ENCODE peak calls at places on chromosomes 1 and 21, in six cellular contexts. P, U, M, X, O and S are unnamed samples.

GRCh38 chr1:97340951-97341350 is 579.9 kb downstream of the DPYD start:
- DNase-seq in P (no peak), M (no peak), U (no peak), X (no peak), O (no peak), S (no peak)

GRCh38 chr1:17031436-17031835 is 19.7 kb upstream of the ATP13A2 start:
- DNase-seq in O (no peak), U (no peak), X (no peak), P (no peak), M (no peak), S (no peak)

GRCh38 chr1:196034080-196034706 is 574.0 kb downstream of the KCNT2 start:
- DNase-seq in O (no peak), U (no peak), X (peak; percentile 13), M (peak; percentile 55), P (no peak), S (no peak)

GRCh38 chr1:75127916-75128717 is 6.1 kb upstream of the LHX8 start:
- DNase-seq in P (no peak), U (no peak), M (no peak), X (no peak), O (no peak), S (no peak)

GRCh38 chr21:43338951-43339350 is 88.0 kb downstream of the SIK1 start:
- DNase-seq in P (no peak), U (no peak), M (no peak), X (no peak), O (no peak), S (no peak)

GRCh38 chr21:15495965-15496364 is 233.8 kb upstream of the USP25 start:
- DNase-seq in P (no peak), O (no peak), X (no peak), U (peak; percentile 7), M (no peak), S (no peak)

GRCh38 chr1:201275266-201275666 is 8.0 kb upstream of the PKP1 start:
- DNase-seq in P (no peak), M (no peak), U (no peak), X (no peak), O (peak; percentile 79), S (no peak)

GRCh38 chr1:39980555-39981313 is 25.8 kb downstream of the MFSD2A start:
- DNase-seq in P (no peak), M (no peak), O (no peak), X (no peak), U (no peak), S (no peak)

GRCh38 chr1:58885998-58886397 is 102.2 kb upstream of the JUN start:
- DNase-seq in U (no peak), X (no peak), M (no peak), P (no peak), O (no peak), S (no peak)

GRCh38 chr1:166638137-166638536 is 201.1 kb upstream of the POGK start:
- DNase-seq in X (no peak), U (no peak), M (no peak), P (no peak), O (no peak), S (no peak)

GRCh38 chr1:101004666-101005065 is 20.9 kb downstream of the DPH5 start:
- DNase-seq in U (peak; percentile 9), X (no peak), M (no peak), O (no peak), P (no peak), S (no peak)

GRCh38 chr1:21661886-21662285 is 7.3 kb downstream of the RAP1GAP start:
- DNase-seq in O (no peak), X (no peak), M (no peak), P (no peak), U (no peak), S (no peak)

GRCh38 chr1:51936531-51936930 is 54.0 kb downstream of the RAB3B start:
- DNase-seq in U (no peak), O (no peak), M (no peak), X (no peak), P (no peak), S (no peak)

GRCh38 chr1:91608876-91609275 is 108.2 kb downstream of the CDC7 start:
- DNase-seq in O (no peak), P (no peak), U (no peak), M (no peak), X (no peak), S (no peak)

GRCh38 chr1:56931686-56932085 is 34.1 kb downstream of the C8B start:
- DNase-seq in M (no peak), U (no peak), O (no peak), P (no peak), X (no peak), S (no peak)

GRCh38 chr1:64675718-64676345 is 69.0 kb upstream of the RAVER2 start:
- DNase-seq in M (peak; percentile 57), U (peak; percentile 3), P (no peak), X (no peak), O (no peak), S (peak; percentile 6)

GRCh38 chr21:38181101-38181500 is 75.7 kb upstream of the KCNJ15 start:
- DNase-seq in O (no peak), X (no peak), P (no peak), M (no peak), U (no peak), S (no peak)

GRCh38 chr1:204560590-204560989 is 44.4 kb downstream of the MDM4 start:
- DNase-seq in U (no peak), M (no peak), P (no peak), O (no peak), X (no peak), S (no peak)

GRCh38 chr1:65717815-65718454 is 74.8 kb upstream of the PDE4B start:
- DNase-seq in X (no peak), O (peak; percentile 24), M (no peak), P (no peak), U (no peak), S (peak; percentile 23)

GRCh38 chr1:60068393-60069045 is 5.1 kb downstream of the C1orf87 start:
- DNase-seq in O (no peak), P (no peak), X (no peak), U (no peak), M (no peak), S (no peak)

DNA sequence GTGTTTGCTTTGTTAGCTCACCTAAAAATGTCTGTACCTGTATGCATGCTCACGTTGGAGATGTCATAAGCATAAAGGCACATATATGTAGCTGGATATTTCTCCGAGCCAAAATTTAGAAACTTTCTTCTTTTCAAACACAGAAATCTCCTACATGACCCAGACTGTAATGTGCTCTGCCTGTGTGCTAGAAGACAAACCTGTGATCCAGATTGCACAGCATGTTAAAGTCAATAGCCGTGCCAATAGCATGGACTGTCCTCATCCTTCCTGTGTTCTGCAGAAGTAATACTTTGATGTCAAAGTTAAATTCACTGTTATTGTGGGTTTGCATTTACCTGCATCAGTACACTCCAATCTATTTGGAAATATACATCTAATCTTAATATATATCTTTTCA is 346.2 kb upstream of the ZRANB2 start:
- DNase-seq in M (no peak), X (no peak), P (no peak), U (no peak), O (no peak), S (no peak)
- TF ChIP-seq SP1 in M (no peak), X (no peak), P (no peak), U (no peak), O (no peak), S (no peak)

GRCh38 chr1:84635261-84635848 is 54.9 kb downstream of the SSX2IP start:
- DNase-seq in U (no peak), O (no peak), P (no peak), X (no peak), M (no peak), S (no peak)

GRCh38 chr1:84632975-84633427 is 57.3 kb downstream of the SSX2IP start:
- DNase-seq in P (no peak), M (peak; percentile 12), O (peak; percentile 22), X (no peak), U (no peak), S (peak; percentile 37)

GRCh38 chr1:84632142-84632541 is 57.9 kb upstream of the CTBS start:
- DNase-seq in X (no peak), O (no peak), M (no peak), P (no peak), U (no peak), S (no peak)

DNA sequence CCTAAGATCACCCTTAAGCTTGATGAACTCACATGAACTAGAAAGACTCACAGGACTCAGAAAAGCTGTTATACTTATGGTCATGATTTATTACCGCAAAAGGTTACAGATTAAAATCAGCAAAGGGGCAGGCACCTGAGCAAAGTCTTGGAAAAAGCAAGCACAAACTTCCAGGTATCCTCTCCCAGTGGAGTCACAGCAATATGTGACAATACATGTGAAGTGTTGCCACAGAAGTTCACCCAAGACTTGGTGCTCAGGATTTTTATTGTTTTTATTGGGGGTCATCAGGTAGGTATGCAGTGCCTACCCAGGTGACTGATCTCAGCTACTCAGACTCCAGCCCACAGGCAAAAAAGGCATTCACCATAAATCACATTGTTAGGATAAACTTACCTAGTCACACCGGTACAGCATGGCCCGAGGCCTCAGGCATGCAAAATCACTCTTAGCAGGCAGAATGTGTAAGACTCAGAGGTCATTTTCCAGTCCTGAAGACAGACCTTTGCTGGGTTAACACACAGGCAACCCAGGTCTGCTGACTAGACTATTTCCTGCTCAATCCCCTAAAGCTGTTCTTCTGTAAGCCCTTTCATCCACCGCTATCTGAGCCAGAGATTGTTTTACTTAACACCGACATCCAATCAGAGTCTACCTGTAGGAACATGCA is 55.6 kb downstream of the SSX2IP start:
- DNase-seq in U (peak; percentile 10), O (no peak), X (no peak), P (peak; percentile 25), M (no peak), S (no peak)
- TF ChIP-seq SP1 in U (no peak), O (no peak), X (no peak), P (no peak), M (no peak), S (no peak)

GRCh38 chr1:71191520-71191919 is 110.7 kb upstream of the ZRANB2 start:
- DNase-seq in X (no peak), O (no peak), P (no peak), M (no peak), U (no peak), S (no peak)
- TF ChIP-seq SP1 in X (no peak), O (no peak), P (no peak), M (no peak), U (no peak), S (no peak)

GRCh38 chr1:197725975-197726374 is 49.3 kb downstream of the DENND1B start:
- DNase-seq in P (no peak), X (no peak), M (no peak), O (no peak), U (no peak), S (no peak)

GRCh38 chr1:197725044-197725443 is 50.2 kb downstream of the DENND1B start:
- DNase-seq in M (no peak), O (peak; percentile 33), U (peak; percentile 9), P (no peak), X (no peak), S (no peak)
- TF ChIP-seq SP1 in M (no peak), O (no peak), U (no peak), P (no peak), X (no peak), S (no peak)

GRCh38 chr1:216184281-216184680 is 239.0 kb downstream of the USH2A start:
- DNase-seq in X (no peak), O (no peak), M (no peak), U (no peak), P (no peak), S (no peak)

GRCh38 chr1:216181590-216181989 is 241.7 kb downstream of the USH2A start:
- DNase-seq in M (no peak), P (no peak), O (no peak), U (no peak), X (no peak), S (no peak)

GRCh38 chr1:216186131-216186530 is 237.1 kb downstream of the USH2A start:
- DNase-seq in O (no peak), M (no peak), X (no peak), P (no peak), U (no peak), S (no peak)

GRCh38 chr1:216183007-216183406 is 240.2 kb downstream of the USH2A start:
- DNase-seq in M (peak; percentile 27), U (peak; percentile 13), X (peak; percentile 15), O (no peak), P (peak; percentile 47), S (no peak)

GRCh38 chr1:216183427-216183826 is 239.8 kb downstream of the USH2A start:
- DNase-seq in P (no peak), M (peak; percentile 27), U (no peak), O (no peak), X (no peak), S (no peak)
- TF ChIP-seq SP1 in P (no peak), M (no peak), U (no peak), O (no peak), X (no peak), S (no peak)